ENCODE peak calls at places on chromosome 20, in eight cellular contexts. C is stomach, Z is T-helper 9 cell, P is neuronal stem cell, J is foreskin fibroblast, T is left lobe of liver, H is ovary, K is NCI-H345. F is an unnamed sample.
A peak's percentile ranks its signal among the peaks of the same experiment; 100 is the strongest.

GRCh38 chr20:63361507-63362425 is 617 bp upstream of the CHRNA4 start:
- DNase-seq in C (no peak), Z (no peak), P (no peak), J (no peak), T (no peak), H (no peak), K (peak; percentile 64), F (no peak)

GRCh38 chr20:10319855-10320254 is 101.2 kb downstream of the SNAP25 start:
- DNase-seq in C (no peak), Z (no peak), P (no peak), J (no peak), T (no peak), H (no peak), K (no peak), F (no peak)

GRCh38 chr20:43583982-43584432 is 6.7 kb upstream of the IFT52 start:
- DNase-seq in C (peak; percentile 56), Z (no peak), P (no peak), J (peak; percentile 94), T (peak; percentile 89), H (peak; percentile 42), K (peak; percentile 46), F (no peak)

GRCh38 chr20:57364451-57364850 is 13.4 kb downstream of the RAE1 start:
- DNase-seq in C (no peak), Z (no peak), P (no peak), J (no peak), T (no peak), H (no peak), K (no peak), F (no peak)

GRCh38 chr20:21129861-21130260 is 4.0 kb downstream of the KIZ start:
- DNase-seq in C (no peak), Z (no peak), P (no peak), J (no peak), T (no peak), H (no peak), K (no peak), F (no peak)

GRCh38 chr20:61972910-61973508 is 92.7 kb downstream of the TAF4 start:
- DNase-seq in C (no peak), Z (no peak), P (no peak), J (no peak), T (no peak), H (no peak), K (no peak), F (no peak)

GRCh38 chr20:3990741-3991140 is 24.6 kb downstream of the RNF24 start:
- DNase-seq in C (no peak), Z (no peak), P (no peak), J (no peak), T (no peak), H (no peak), K (no peak), F (no peak)

GRCh38 chr20:17533396-17533795 is 2.2 kb upstream of the BFSP1 start:
- DNase-seq in C (no peak), Z (no peak), P (peak; percentile 45), J (peak; percentile 38), T (no peak), H (no peak), K (peak; percentile 75), F (no peak)

GRCh38 chr20:32539063-32539816 is 45.9 kb downstream of the NOL4L start:
- DNase-seq in C (no peak), Z (no peak), P (no peak), J (no peak), T (no peak), H (no peak), K (no peak), F (no peak)

GRCh38 chr20:32560989-32561830 is 23.9 kb downstream of the NOL4L start:
- DNase-seq in C (no peak), Z (no peak), P (no peak), J (no peak), T (no peak), H (no peak), K (peak; percentile 84), F (no peak)

GRCh38 chr20:20664795-20665194 is 47.6 kb downstream of the RALGAPA2 start:
- DNase-seq in C (no peak), Z (no peak), P (peak; percentile 12), J (no peak), T (no peak), H (no peak), K (peak; percentile 55), F (no peak)

GRCh38 chr20:50472693-50473610 is 37.2 kb upstream of the PTPN1 start:
- DNase-seq in C (no peak), Z (no peak), P (no peak), J (no peak), T (no peak), H (no peak), K (no peak), F (no peak)

GRCh38 chr20:13791562-13792459 is 7.0 kb downstream of the NDUFAF5 start:
- DNase-seq in C (no peak), Z (no peak), P (no peak), J (no peak), T (no peak), H (no peak), K (no peak), F (no peak)

GRCh38 chr20:49661560-49662329 is 51.9 kb downstream of the B4GALT5 start:
- DNase-seq in C (no peak), Z (no peak), P (no peak), J (no peak), T (no peak), H (no peak), K (no peak), F (no peak)

GRCh38 chr20:52490715-52491430 is 299.3 kb upstream of the ZFP64 start:
- DNase-seq in C (no peak), Z (no peak), P (no peak), J (peak; percentile 4), T (no peak), H (no peak), K (no peak), F (no peak)

GRCh38 chr20:24743641-24744040 is 205.4 kb upstream of the CST7 start:
- DNase-seq in C (no peak), Z (no peak), P (no peak), J (no peak), T (no peak), H (no peak), K (no peak), F (no peak)

GRCh38 chr20:20668639-20669038 is 43.8 kb downstream of the RALGAPA2 start:
- DNase-seq in C (no peak), Z (no peak), P (no peak), J (no peak), T (no peak), H (no peak), K (no peak), F (peak; percentile 43)

GRCh38 chr20:50996901-50997830 is 25.7 kb downstream of the KCNG1 start:
- DNase-seq in C (no peak), Z (no peak), P (no peak), J (no peak), T (no peak), H (no peak), K (no peak), F (no peak)

GRCh38 chr20:49172413-49172812 is 15.7 kb downstream of the STAU1 start:
- DNase-seq in C (no peak), Z (no peak), P (no peak), J (no peak), T (no peak), H (no peak), K (no peak), F (no peak)

GRCh38 chr20:5784735-5785134 is 34.5 kb downstream of the SHLD1 start:
- DNase-seq in C (no peak), Z (no peak), P (no peak), J (no peak), T (no peak), H (no peak), K (no peak), F (no peak)

GRCh38 chr20:23255658-23256385 is 94.8 kb upstream of the NXT1 start:
- DNase-seq in C (no peak), Z (no peak), P (no peak), J (peak; percentile 47), T (peak; percentile 12), H (no peak), K (peak; percentile 19), F (no peak)

GRCh38 chr20:58892126-58892931 is 39.8 kb downstream of the GNAS start:
- DNase-seq in C (peak; percentile 67), Z (peak; percentile 69), P (peak; percentile 67), J (peak; percentile 45), T (peak; percentile 69), H (peak; percentile 82), K (peak; percentile 79), F (peak; percentile 52)

F was measured in memory B cell.